ENCODE peak calls at places on chromosome 1, in seven cellular contexts. One of them, this sample, is unnamed.

GRCh38 chr1:78839704-78840277 is 166.7 kb downstream of the ADGRL4 start:
- DNase-seq in IMR-90: peak
- DNase-seq in lower leg skin: no peak
- DNase-seq in testis: peak
- DNase-seq in transverse colon: no peak
- DNase-seq in HCT116: peak
- DNase-seq in sigmoid colon: no peak
- DNase-seq in this sample: no peak

GRCh38 chr1:167524651-167525050 is 6.3 kb upstream of the CD247 start:
- DNase-seq in IMR-90: no peak
- DNase-seq in lower leg skin: no peak
- DNase-seq in testis: no peak
- DNase-seq in transverse colon: no peak
- DNase-seq in HCT116: no peak
- DNase-seq in sigmoid colon: no peak
- DNase-seq in this sample: no peak

GRCh38 chr1:80445021-80445420 is 1355.7 kb upstream of the ADGRL2 start:
- DNase-seq in IMR-90: no peak
- DNase-seq in lower leg skin: no peak
- DNase-seq in testis: no peak
- DNase-seq in transverse colon: no peak
- DNase-seq in HCT116: peak
- DNase-seq in sigmoid colon: no peak
- DNase-seq in this sample: no peak

GRCh38 chr1:53189061-53189460 is 7.6 kb upstream of the CPT2 start:
- DNase-seq in IMR-90: peak
- DNase-seq in lower leg skin: no peak
- DNase-seq in testis: no peak
- DNase-seq in transverse colon: no peak
- DNase-seq in HCT116: no peak
- DNase-seq in sigmoid colon: no peak
- DNase-seq in this sample: no peak

GRCh38 chr1:248243204-248243603 is 12.0 kb downstream of the OR2M4 start:
- DNase-seq in IMR-90: peak
- DNase-seq in lower leg skin: no peak
- DNase-seq in testis: peak
- DNase-seq in transverse colon: no peak
- DNase-seq in HCT116: no peak
- DNase-seq in sigmoid colon: no peak
- DNase-seq in this sample: no peak

GRCh38 chr1:152141971-152142584 is 16.9 kb downstream of the RPTN start:
- DNase-seq in IMR-90: peak
- DNase-seq in lower leg skin: peak
- DNase-seq in testis: peak
- DNase-seq in transverse colon: peak
- DNase-seq in HCT116: peak
- DNase-seq in sigmoid colon: no peak
- DNase-seq in this sample: no peak

GRCh38 chr1:11571906-11572616 is 82.2 kb downstream of the FBXO2 start:
- DNase-seq in IMR-90: no peak
- DNase-seq in lower leg skin: no peak
- DNase-seq in testis: no peak
- DNase-seq in transverse colon: no peak
- DNase-seq in HCT116: peak
- DNase-seq in sigmoid colon: no peak
- DNase-seq in this sample: no peak

GRCh38 chr1:33852711-33853110 is 11.2 kb upstream of the HMGB4 start:
- DNase-seq in IMR-90: no peak
- DNase-seq in lower leg skin: no peak
- DNase-seq in testis: no peak
- DNase-seq in transverse colon: no peak
- DNase-seq in HCT116: no peak
- DNase-seq in sigmoid colon: no peak
- DNase-seq in this sample: no peak

GRCh38 chr1:48418742-48419141 is 53.3 kb downstream of the SPATA6 start:
- DNase-seq in IMR-90: no peak
- DNase-seq in lower leg skin: no peak
- DNase-seq in testis: no peak
- DNase-seq in transverse colon: no peak
- DNase-seq in HCT116: no peak
- DNase-seq in sigmoid colon: no peak
- DNase-seq in this sample: no peak

GRCh38 chr1:7621334-7622219 is 149.5 kb upstream of the VAMP3 start:
- DNase-seq in IMR-90: no peak
- DNase-seq in lower leg skin: no peak
- DNase-seq in testis: peak
- DNase-seq in transverse colon: no peak
- DNase-seq in HCT116: no peak
- DNase-seq in sigmoid colon: peak
- DNase-seq in this sample: no peak

GRCh38 chr1:40270152-40270834 is 12.3 kb downstream of the ZMPSTE24 start:
- DNase-seq in IMR-90: peak
- DNase-seq in lower leg skin: no peak
- DNase-seq in testis: no peak
- DNase-seq in transverse colon: no peak
- DNase-seq in HCT116: no peak
- DNase-seq in sigmoid colon: no peak
- DNase-seq in this sample: no peak

GRCh38 chr1:17661546-17662157 is 93.5 kb upstream of the ACTL8 start:
- DNase-seq in IMR-90: peak
- DNase-seq in lower leg skin: no peak
- DNase-seq in testis: peak
- DNase-seq in transverse colon: peak
- DNase-seq in HCT116: peak
- DNase-seq in sigmoid colon: peak
- DNase-seq in this sample: peak

GRCh38 chr1:115454835-115455511 is 116.9 kb upstream of the NGF start:
- DNase-seq in IMR-90: peak
- DNase-seq in lower leg skin: peak
- DNase-seq in testis: peak
- DNase-seq in transverse colon: peak
- DNase-seq in HCT116: no peak
- DNase-seq in sigmoid colon: peak
- DNase-seq in this sample: no peak

GRCh38 chr1:56284933-56285332 is 294.4 kb downstream of the PLPP3 start:
- DNase-seq in IMR-90: peak
- DNase-seq in lower leg skin: no peak
- DNase-seq in testis: no peak
- DNase-seq in transverse colon: no peak
- DNase-seq in HCT116: no peak
- DNase-seq in sigmoid colon: peak
- DNase-seq in this sample: peak

GRCh38 chr1:18243503-18244175 is 136.0 kb downstream of the IGSF21 start:
- DNase-seq in IMR-90: no peak
- DNase-seq in lower leg skin: no peak
- DNase-seq in testis: no peak
- DNase-seq in transverse colon: no peak
- DNase-seq in HCT116: no peak
- DNase-seq in sigmoid colon: no peak
- DNase-seq in this sample: no peak

GRCh38 chr1:237444120-237444790 is 402.3 kb downstream of the RYR2 start:
- DNase-seq in IMR-90: no peak
- DNase-seq in lower leg skin: no peak
- DNase-seq in testis: no peak
- DNase-seq in transverse colon: no peak
- DNase-seq in HCT116: no peak
- DNase-seq in sigmoid colon: no peak
- DNase-seq in this sample: no peak

GRCh38 chr1:157145081-157145480 is 6.9 kb upstream of the ETV3 start:
- DNase-seq in IMR-90: peak
- DNase-seq in lower leg skin: no peak
- DNase-seq in testis: no peak
- DNase-seq in transverse colon: no peak
- DNase-seq in HCT116: no peak
- DNase-seq in sigmoid colon: no peak
- DNase-seq in this sample: no peak

GRCh38 chr1:153567621-153568366 is 2.1 kb upstream of the S100A2 start:
- DNase-seq in IMR-90: peak
- DNase-seq in lower leg skin: no peak
- DNase-seq in testis: no peak
- DNase-seq in transverse colon: no peak
- DNase-seq in HCT116: peak
- DNase-seq in sigmoid colon: no peak
- DNase-seq in this sample: peak

GRCh38 chr1:222034790-222035189 is 292.9 kb upstream of the DUSP10 start:
- DNase-seq in IMR-90: no peak
- DNase-seq in lower leg skin: no peak
- DNase-seq in testis: no peak
- DNase-seq in transverse colon: no peak
- DNase-seq in HCT116: no peak
- DNase-seq in sigmoid colon: no peak
- DNase-seq in this sample: no peak

GRCh38 chr1:178740924-178741323 is 15.9 kb downstream of the RALGPS2 start:
- DNase-seq in IMR-90: no peak
- DNase-seq in lower leg skin: no peak
- DNase-seq in testis: no peak
- DNase-seq in transverse colon: no peak
- DNase-seq in HCT116: no peak
- DNase-seq in sigmoid colon: no peak
- DNase-seq in this sample: no peak

GRCh38 chr1:15410884-15411245 is 1.2 kb downstream of the EFHD2 start:
- DNase-seq in IMR-90: no peak
- DNase-seq in lower leg skin: no peak
- DNase-seq in testis: no peak
- DNase-seq in transverse colon: no peak
- DNase-seq in HCT116: no peak
- DNase-seq in sigmoid colon: no peak
- DNase-seq in this sample: no peak

GRCh38 chr1:86352096-86352495 is 44.0 kb downstream of the ODF2L start:
- DNase-seq in IMR-90: no peak
- DNase-seq in lower leg skin: no peak
- DNase-seq in testis: no peak
- DNase-seq in transverse colon: no peak
- DNase-seq in HCT116: no peak
- DNase-seq in sigmoid colon: no peak
- DNase-seq in this sample: no peak

DNA sequence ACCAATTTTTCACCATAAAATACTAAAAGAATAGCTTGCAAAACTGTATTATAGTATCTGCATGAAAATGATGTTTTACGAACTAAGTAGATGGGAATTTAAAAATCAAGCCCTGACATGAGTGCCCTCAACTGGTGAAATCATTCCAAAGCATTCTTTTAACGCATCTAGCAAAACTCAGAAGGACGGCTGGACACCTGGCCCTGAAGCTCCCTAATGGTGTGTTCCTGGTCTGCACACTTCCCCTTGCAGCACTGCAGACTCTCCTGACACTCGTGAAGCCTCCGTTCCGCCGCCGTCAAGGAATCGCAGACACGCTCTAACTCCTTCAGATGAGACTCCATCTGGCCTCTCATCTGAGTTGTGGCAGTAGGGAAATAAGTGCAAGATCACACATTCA is 39.9 kb downstream of the ODF2L start:
- DNase-seq in IMR-90: peak
- DNase-seq in lower leg skin: no peak
- DNase-seq in testis: no peak
- DNase-seq in transverse colon: no peak
- DNase-seq in HCT116: peak
- DNase-seq in sigmoid colon: no peak
- DNase-seq in this sample: no peak
- TF ChIP-seq CTCF in IMR-90: peak
- TF ChIP-seq CTCF in lower leg skin: no peak
- TF ChIP-seq CTCF in testis: no peak
- TF ChIP-seq CTCF in transverse colon: no peak
- TF ChIP-seq CTCF in HCT116: peak
- TF ChIP-seq CTCF in sigmoid colon: peak
- TF ChIP-seq CTCF in this sample: no peak

DNA sequence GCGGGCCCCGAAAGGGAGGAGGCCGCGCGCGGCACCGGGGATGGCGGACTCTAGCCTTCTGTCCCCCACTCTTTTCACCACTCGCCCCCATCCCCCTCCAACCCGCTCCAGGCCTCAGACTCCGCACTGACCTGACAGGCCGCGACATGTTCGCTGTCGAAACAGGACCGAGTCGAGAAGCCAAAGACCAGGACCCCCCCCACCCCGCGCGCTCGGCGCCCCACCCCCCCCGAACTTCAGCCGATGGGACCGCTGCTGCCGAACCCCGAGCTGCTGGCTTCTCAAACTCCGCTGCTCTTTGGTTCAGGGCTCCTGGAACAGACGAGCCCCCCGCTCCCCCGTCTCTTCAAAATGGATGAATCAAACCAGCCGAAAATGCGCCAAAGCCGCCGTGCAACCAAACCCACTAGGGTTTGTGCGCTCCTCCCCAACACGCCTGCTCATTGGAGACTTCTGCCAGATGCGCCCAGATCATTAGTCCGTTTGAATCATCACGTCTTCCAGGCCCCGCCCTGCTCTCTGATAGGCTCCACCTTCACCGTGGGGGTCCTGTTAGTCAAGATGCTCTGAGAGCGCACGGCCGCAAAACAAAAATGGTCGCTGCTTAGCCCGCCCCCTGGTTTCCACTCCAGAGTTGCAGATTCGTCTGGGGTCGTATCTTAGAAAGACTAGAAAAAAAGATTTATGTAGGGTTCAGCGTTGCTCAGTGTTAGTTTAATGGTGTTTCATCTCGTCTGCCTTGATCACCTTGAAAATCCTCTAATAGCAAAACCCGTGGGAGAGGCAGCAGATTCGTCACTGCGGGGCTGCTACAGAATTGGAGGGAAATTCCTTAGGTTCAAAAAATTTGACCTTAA is at the start of gene NUCKS1:
- DNase-seq in IMR-90: peak
- DNase-seq in lower leg skin: peak
- DNase-seq in testis: peak
- DNase-seq in transverse colon: peak
- DNase-seq in HCT116: peak
- DNase-seq in sigmoid colon: peak
- DNase-seq in this sample: peak
- TF ChIP-seq POLR2A in IMR-90: peak
- TF ChIP-seq POLR2A in lower leg skin: no peak
- TF ChIP-seq POLR2A in testis: peak
- TF ChIP-seq POLR2A in transverse colon: peak
- TF ChIP-seq POLR2A in HCT116: peak
- TF ChIP-seq POLR2A in sigmoid colon: peak
- TF ChIP-seq POLR2A in this sample: peak

GRCh38 chr1:3391711-3392110 is 62.8 kb upstream of the ARHGEF16 start:
- DNase-seq in IMR-90: no peak
- DNase-seq in lower leg skin: no peak
- DNase-seq in testis: no peak
- DNase-seq in transverse colon: no peak
- DNase-seq in HCT116: no peak
- DNase-seq in sigmoid colon: no peak
- DNase-seq in this sample: no peak
- TF ChIP-seq CTCF in IMR-90: no peak
- TF ChIP-seq CTCF in lower leg skin: no peak
- TF ChIP-seq CTCF in testis: no peak
- TF ChIP-seq CTCF in transverse colon: no peak
- TF ChIP-seq CTCF in HCT116: no peak
- TF ChIP-seq CTCF in sigmoid colon: no peak
- TF ChIP-seq CTCF in this sample: no peak

DNA sequence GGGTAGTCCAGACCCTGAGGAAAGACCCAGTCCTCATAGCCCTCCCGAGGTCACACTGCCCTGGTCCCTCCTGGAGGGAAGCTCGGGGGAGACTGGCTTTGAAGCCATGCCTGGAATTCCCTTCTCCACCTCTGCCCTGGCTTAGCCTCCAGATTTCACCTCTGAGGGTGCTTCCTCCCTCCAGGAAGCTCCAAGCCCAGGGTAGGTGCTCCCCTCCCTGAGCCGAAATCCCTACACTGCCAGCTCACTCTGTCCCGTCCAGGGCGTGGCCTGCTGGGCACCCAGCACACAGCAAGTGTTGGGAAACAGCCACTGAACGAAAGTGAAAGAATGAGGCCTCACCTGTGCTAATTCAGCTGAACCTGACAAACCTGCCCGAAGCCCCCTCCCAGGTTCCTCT is 6.0 kb upstream of the TNFRSF25 start:
- DNase-seq in IMR-90: no peak
- DNase-seq in lower leg skin: no peak
- DNase-seq in testis: no peak
- DNase-seq in transverse colon: peak
- DNase-seq in HCT116: no peak
- DNase-seq in sigmoid colon: no peak
- DNase-seq in this sample: no peak
- TF ChIP-seq POLR2A in IMR-90: no peak
- TF ChIP-seq POLR2A in lower leg skin: no peak
- TF ChIP-seq POLR2A in testis: no peak
- TF ChIP-seq POLR2A in transverse colon: peak
- TF ChIP-seq POLR2A in HCT116: no peak
- TF ChIP-seq POLR2A in sigmoid colon: no peak
- TF ChIP-seq POLR2A in this sample: no peak